ENCODE peak calls at places on chromosomes 5 and 9, in six cellular contexts. R, V, F, D, G and P are unnamed samples.

GRCh38 chr9:134591573-134591981 is 50.0 kb upstream of the COL5A1 start:
- DNase-seq in R (no peak), V (no peak), F (no peak), D (no peak), G (no peak), P (no peak)

GRCh38 chr9:113269871-113270270 is 5.5 kb downstream of the CDC26 start:
- DNase-seq in R (no peak), V (no peak), F (no peak), D (no peak), G (no peak), P (no peak)

GRCh38 chr9:78866228-78867132 is 569.6 kb downstream of the PSAT1 start:
- DNase-seq in R (no peak), V (peak; percentile 96), F (no peak), D (no peak), G (no peak), P (no peak)

GRCh38 chr9:96612105-96612965 is 7.3 kb downstream of the CDC14B start:
- DNase-seq in R (no peak), V (peak; percentile 75), F (no peak), D (no peak), G (no peak), P (no peak)

GRCh38 chr9:2493106-2493505 is 128.5 kb upstream of the VLDLR start:
- DNase-seq in R (no peak), V (no peak), F (no peak), D (no peak), G (no peak), P (no peak)

GRCh38 chr9:27278374-27278773 is 18.6 kb downstream of the EQTN start:
- DNase-seq in R (no peak), V (no peak), F (no peak), D (no peak), G (no peak), P (no peak)

GRCh38 chr9:134192311-134192950 is 28.1 kb upstream of the RNU6ATAC start:
- DNase-seq in R (no peak), V (no peak), F (no peak), D (no peak), G (no peak), P (no peak)

GRCh38 chr5:139246394-139246793 is 47.1 kb upstream of the MATR3 start:
- DNase-seq in R (peak; percentile 42), V (peak; percentile 43), F (peak; percentile 34), D (no peak), G (no peak), P (peak; percentile 39)

GRCh38 chr9:137454145-137454505 is 5.0 kb downstream of the NSMF start:
- DNase-seq in R (peak; percentile 73), V (no peak), F (no peak), D (no peak), G (no peak), P (peak; percentile 41)

GRCh38 chr5:16935271-16936149 is 578 bp downstream of the MYO10 start:
- DNase-seq in R (peak; percentile 47), V (peak; percentile 49), F (peak; percentile 14), D (no peak), G (no peak), P (no peak)

GRCh38 chr9:36092509-36093215 is 43.9 kb upstream of the GLIPR2 start:
- DNase-seq in R (no peak), V (no peak), F (peak; percentile 6), D (no peak), G (peak; percentile 24), P (peak; percentile 3)

GRCh38 chr5:59829389-59829788 is 64.1 kb downstream of the PDE4D start:
- DNase-seq in R (no peak), V (no peak), F (no peak), D (no peak), G (no peak), P (no peak)